ENCODE peak calls at places on chromosome 16, in ten cellular contexts. One of them, this sample, is unnamed.

GRCh38 chr16:86882586-86883280 is 304.4 kb downstream of the FOXL1 start:
- DNase-seq in AG04450: peak; percentile 63
- DNase-seq in adrenal gland: peak; percentile 53
- DNase-seq in CD8-positive, alpha-beta memory T cell: no peak
- DNase-seq in Panc1: no peak
- DNase-seq in small intestine: no peak
- DNase-seq in CD8-positive, alpha-beta T cell: no peak
- DNase-seq in mammary epithelial cell: peak; percentile 43
- DNase-seq in IMR-90: peak; percentile 88
- DNase-seq in lung: no peak
- DNase-seq in this sample: peak; percentile 87

GRCh38 chr16:65426484-65426883 is 304.6 kb upstream of the CDH11 start:
- DNase-seq in AG04450: no peak
- DNase-seq in adrenal gland: no peak
- DNase-seq in CD8-positive, alpha-beta memory T cell: no peak
- DNase-seq in Panc1: no peak
- DNase-seq in small intestine: no peak
- DNase-seq in CD8-positive, alpha-beta T cell: no peak
- DNase-seq in mammary epithelial cell: no peak
- DNase-seq in IMR-90: no peak
- DNase-seq in lung: no peak
- DNase-seq in this sample: no peak

GRCh38 chr16:84832488-84833141 is 12.8 kb downstream of the CRISPLD2 start:
- DNase-seq in AG04450: peak; percentile 100
- DNase-seq in adrenal gland: peak; percentile 72
- DNase-seq in CD8-positive, alpha-beta memory T cell: no peak
- DNase-seq in Panc1: no peak
- DNase-seq in small intestine: no peak
- DNase-seq in CD8-positive, alpha-beta T cell: no peak
- DNase-seq in mammary epithelial cell: no peak
- DNase-seq in IMR-90: peak; percentile 100
- DNase-seq in lung: peak; percentile 60
- DNase-seq in this sample: peak; percentile 90

GRCh38 chr16:85330694-85331188 is 218.5 kb upstream of the CIBAR2 start:
- DNase-seq in AG04450: peak; percentile 62
- DNase-seq in adrenal gland: no peak
- DNase-seq in CD8-positive, alpha-beta memory T cell: no peak
- DNase-seq in Panc1: peak; percentile 41
- DNase-seq in small intestine: peak; percentile 47
- DNase-seq in CD8-positive, alpha-beta T cell: peak; percentile 23
- DNase-seq in mammary epithelial cell: peak; percentile 61
- DNase-seq in IMR-90: peak; percentile 86
- DNase-seq in lung: no peak
- DNase-seq in this sample: no peak

GRCh38 chr16:14011846-14012245 is 59.3 kb upstream of the MRTFB start:
- DNase-seq in AG04450: no peak
- DNase-seq in adrenal gland: peak; percentile 73
- DNase-seq in CD8-positive, alpha-beta memory T cell: no peak
- DNase-seq in Panc1: no peak
- DNase-seq in small intestine: no peak
- DNase-seq in CD8-positive, alpha-beta T cell: no peak
- DNase-seq in mammary epithelial cell: no peak
- DNase-seq in IMR-90: no peak
- DNase-seq in lung: no peak
- DNase-seq in this sample: peak; percentile 56

GRCh38 chr16:78134944-78135619 is 35.6 kb downstream of the WWOX start:
- DNase-seq in AG04450: no peak
- DNase-seq in adrenal gland: no peak
- DNase-seq in CD8-positive, alpha-beta memory T cell: no peak
- DNase-seq in Panc1: no peak
- DNase-seq in small intestine: no peak
- DNase-seq in CD8-positive, alpha-beta T cell: no peak
- DNase-seq in mammary epithelial cell: no peak
- DNase-seq in IMR-90: no peak
- DNase-seq in lung: no peak
- DNase-seq in this sample: no peak

GRCh38 chr16:72474511-72475123 is 302.7 kb upstream of the PMFBP1 start:
- DNase-seq in AG04450: peak; percentile 16
- DNase-seq in adrenal gland: no peak
- DNase-seq in CD8-positive, alpha-beta memory T cell: no peak
- DNase-seq in Panc1: peak; percentile 18
- DNase-seq in small intestine: no peak
- DNase-seq in CD8-positive, alpha-beta T cell: no peak
- DNase-seq in mammary epithelial cell: peak; percentile 85
- DNase-seq in IMR-90: peak; percentile 78
- DNase-seq in lung: no peak
- DNase-seq in this sample: no peak

GRCh38 chr16:56589141-56590039 is at the start of gene MT3:
- DNase-seq in AG04450: no peak
- DNase-seq in adrenal gland: peak; percentile 59
- DNase-seq in CD8-positive, alpha-beta memory T cell: no peak
- DNase-seq in Panc1: no peak
- DNase-seq in small intestine: no peak
- DNase-seq in CD8-positive, alpha-beta T cell: peak; percentile 20
- DNase-seq in mammary epithelial cell: no peak
- DNase-seq in IMR-90: no peak
- DNase-seq in lung: no peak
- DNase-seq in this sample: no peak

GRCh38 chr16:51757124-51757470 is 606.0 kb upstream of the SALL1 start:
- DNase-seq in AG04450: no peak
- DNase-seq in adrenal gland: no peak
- DNase-seq in CD8-positive, alpha-beta memory T cell: no peak
- DNase-seq in Panc1: no peak
- DNase-seq in small intestine: no peak
- DNase-seq in CD8-positive, alpha-beta T cell: no peak
- DNase-seq in mammary epithelial cell: no peak
- DNase-seq in IMR-90: no peak
- DNase-seq in lung: no peak
- DNase-seq in this sample: no peak

DNA sequence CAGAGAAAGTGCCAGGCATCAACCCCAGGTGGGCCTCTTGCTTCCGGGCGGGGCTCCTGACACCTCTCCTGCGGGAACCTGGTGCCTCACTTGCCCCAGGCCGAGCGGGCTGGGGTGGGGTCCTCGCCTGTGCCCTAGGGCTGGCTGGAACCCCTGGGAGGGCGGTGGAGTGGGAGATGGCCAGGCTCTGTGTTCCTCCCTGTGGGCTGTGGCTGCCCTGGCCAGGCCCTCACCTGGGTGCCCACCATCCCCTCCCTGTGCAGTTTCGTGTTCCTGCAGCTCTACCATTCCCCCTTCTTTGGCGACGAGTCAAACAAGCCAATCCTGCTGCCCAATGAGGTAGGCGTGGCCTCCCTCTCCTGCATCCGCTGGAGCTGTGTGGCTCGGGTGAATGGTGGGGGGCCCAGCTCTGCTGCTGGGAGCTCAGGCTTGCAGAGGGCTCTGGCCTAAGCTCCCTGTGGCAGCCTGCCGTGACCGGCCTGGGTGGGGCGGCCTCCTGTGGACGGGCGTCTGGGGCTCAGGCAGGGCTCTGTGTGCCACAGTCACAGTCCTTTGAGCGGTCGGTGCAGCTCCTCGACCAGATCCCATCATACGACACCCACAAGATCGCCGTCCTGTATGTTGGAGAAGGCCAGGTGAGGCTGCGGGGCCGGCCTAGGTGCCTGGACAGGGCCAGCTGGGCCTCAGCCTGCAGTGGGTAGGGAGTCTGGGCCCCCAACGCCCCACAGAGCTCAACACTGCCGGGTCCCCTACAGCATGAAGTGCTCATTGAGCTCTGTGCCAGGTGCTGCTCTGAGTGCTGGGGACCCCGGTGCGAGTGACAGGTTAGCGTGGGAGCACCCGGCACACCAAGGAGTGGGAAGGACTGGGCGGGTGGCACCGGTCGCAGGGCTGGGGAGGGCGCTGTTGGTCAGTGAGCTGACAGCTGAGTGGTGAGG is 37.2 kb downstream of the TSC2 start:
- DNase-seq in AG04450: no peak
- DNase-seq in adrenal gland: no peak
- DNase-seq in CD8-positive, alpha-beta memory T cell: no peak
- DNase-seq in Panc1: no peak
- DNase-seq in small intestine: no peak
- DNase-seq in CD8-positive, alpha-beta T cell: no peak
- DNase-seq in mammary epithelial cell: no peak
- DNase-seq in IMR-90: no peak
- DNase-seq in lung: no peak
- DNase-seq in this sample: no peak
- H3K4me3 ChIP-seq in AG04450: no peak overlapping the region
- H3K4me3 ChIP-seq in adrenal gland: no peak overlapping the region
- H3K4me3 ChIP-seq in CD8-positive, alpha-beta memory T cell: no peak overlapping the region
- H3K4me3 ChIP-seq in Panc1: no peak overlapping the region
- H3K4me3 ChIP-seq in small intestine: no peak overlapping the region
- H3K4me3 ChIP-seq in CD8-positive, alpha-beta T cell: no peak overlapping the region
- H3K4me3 ChIP-seq in mammary epithelial cell: no peak overlapping the region
- H3K4me3 ChIP-seq in IMR-90: no peak overlapping the region
- H3K4me3 ChIP-seq in lung: no peak overlapping the region
- H3K4me3 ChIP-seq in this sample: no peak overlapping the region

DNA sequence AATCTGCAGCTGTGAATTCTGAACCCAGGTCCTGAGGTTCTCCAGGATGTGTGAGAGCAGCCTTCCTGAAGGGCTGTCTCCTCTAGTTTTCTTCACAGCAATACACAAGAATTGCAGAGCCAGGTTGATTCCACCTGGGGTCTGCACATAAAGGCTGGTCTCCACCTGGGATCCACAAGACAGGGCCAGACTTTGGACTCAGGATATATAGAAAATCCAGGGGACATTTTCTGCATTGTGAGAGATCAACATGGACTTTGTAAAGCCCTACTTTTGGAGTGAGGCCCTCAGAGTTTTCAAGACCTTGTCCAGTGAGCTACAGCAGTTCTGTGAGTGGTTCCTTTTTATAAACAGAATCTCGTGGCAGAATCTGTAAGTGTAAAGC is 6.3 kb downstream of the ZNF267 start:
- DNase-seq in AG04450: no peak
- DNase-seq in adrenal gland: no peak
- DNase-seq in CD8-positive, alpha-beta memory T cell: no peak
- DNase-seq in Panc1: no peak
- DNase-seq in small intestine: no peak
- DNase-seq in CD8-positive, alpha-beta T cell: no peak
- DNase-seq in mammary epithelial cell: no peak
- DNase-seq in IMR-90: no peak
- DNase-seq in lung: no peak
- DNase-seq in this sample: no peak
- H3K9me3 ChIP-seq in AG04450: peaks cover 12% of the 10 kb centered on the region
- H3K9me3 ChIP-seq in adrenal gland: no peaks in the 10 kb centered on the region
- H3K9me3 ChIP-seq in CD8-positive, alpha-beta memory T cell: no peaks in the 10 kb centered on the region
- H3K9me3 ChIP-seq in Panc1: peaks cover 74% of the 10 kb centered on the region
- H3K9me3 ChIP-seq in small intestine: no peaks in the 10 kb centered on the region
- H3K9me3 ChIP-seq in CD8-positive, alpha-beta T cell: no peaks in the 10 kb centered on the region
- H3K9me3 ChIP-seq in mammary epithelial cell: no peaks in the 10 kb centered on the region
- H3K9me3 ChIP-seq in IMR-90: peaks cover 2% of the 10 kb centered on the region
- H3K9me3 ChIP-seq in lung: no peaks in the 10 kb centered on the region
- H3K9me3 ChIP-seq in this sample: no peaks in the 10 kb centered on the region

GRCh38 chr16:58044266-58045019 is 18.9 kb downstream of the MMP15 start:
- DNase-seq in AG04450: no peak
- DNase-seq in adrenal gland: peak; percentile 63
- DNase-seq in CD8-positive, alpha-beta memory T cell: no peak
- DNase-seq in Panc1: no peak
- DNase-seq in small intestine: no peak
- DNase-seq in CD8-positive, alpha-beta T cell: no peak
- DNase-seq in mammary epithelial cell: no peak
- DNase-seq in IMR-90: no peak
- DNase-seq in lung: no peak
- DNase-seq in this sample: no peak
- H3K4me3 ChIP-seq in AG04450: no peak overlapping the region
- H3K4me3 ChIP-seq in adrenal gland: no peak overlapping the region
- H3K4me3 ChIP-seq in CD8-positive, alpha-beta memory T cell: no peak overlapping the region
- H3K4me3 ChIP-seq in Panc1: no peak overlapping the region
- H3K4me3 ChIP-seq in small intestine: no peak overlapping the region
- H3K4me3 ChIP-seq in CD8-positive, alpha-beta T cell: no peak overlapping the region
- H3K4me3 ChIP-seq in mammary epithelial cell: no peak overlapping the region
- H3K4me3 ChIP-seq in IMR-90: no peak overlapping the region
- H3K4me3 ChIP-seq in lung: no peak overlapping the region
- H3K4me3 ChIP-seq in this sample: no peak overlapping the region

GRCh38 chr16:35447010-35447558 is 1987.7 kb downstream of the TP53TG3F start:
- DNase-seq in AG04450: no peak
- DNase-seq in adrenal gland: no peak
- DNase-seq in CD8-positive, alpha-beta memory T cell: no peak
- DNase-seq in Panc1: no peak
- DNase-seq in small intestine: no peak
- DNase-seq in CD8-positive, alpha-beta T cell: no peak
- DNase-seq in mammary epithelial cell: no peak
- DNase-seq in IMR-90: no peak
- DNase-seq in lung: no peak
- DNase-seq in this sample: no peak
- H3K9me3 ChIP-seq in AG04450: peaks cover 21% of the 10 kb centered on the region
- H3K9me3 ChIP-seq in adrenal gland: no peaks in the 10 kb centered on the region
- H3K9me3 ChIP-seq in CD8-positive, alpha-beta memory T cell: peaks cover 5% of the 10 kb centered on the region
- H3K9me3 ChIP-seq in Panc1: no peaks in the 10 kb centered on the region
- H3K9me3 ChIP-seq in small intestine: peaks cover 3% of the 10 kb centered on the region
- H3K9me3 ChIP-seq in CD8-positive, alpha-beta T cell: no peaks in the 10 kb centered on the region
- H3K9me3 ChIP-seq in mammary epithelial cell: peaks cover 40% of the 10 kb centered on the region
- H3K9me3 ChIP-seq in IMR-90: peaks cover 22% of the 10 kb centered on the region
- H3K9me3 ChIP-seq in lung: peaks cover 13% of the 10 kb centered on the region
- H3K9me3 ChIP-seq in this sample: peaks cover 2% of the 10 kb centered on the region

GRCh38 chr16:59067207-59067606 is 333.1 kb upstream of the GOT2 start:
- DNase-seq in AG04450: no peak
- DNase-seq in adrenal gland: peak; percentile 15
- DNase-seq in CD8-positive, alpha-beta memory T cell: no peak
- DNase-seq in Panc1: no peak
- DNase-seq in small intestine: no peak
- DNase-seq in CD8-positive, alpha-beta T cell: no peak
- DNase-seq in mammary epithelial cell: peak; percentile 36
- DNase-seq in IMR-90: peak; percentile 13
- DNase-seq in lung: no peak
- DNase-seq in this sample: no peak
- H3K4me3 ChIP-seq in AG04450: no peak overlapping the region
- H3K4me3 ChIP-seq in adrenal gland: no peak overlapping the region
- H3K4me3 ChIP-seq in CD8-positive, alpha-beta memory T cell: no peak overlapping the region
- H3K4me3 ChIP-seq in Panc1: no peak overlapping the region
- H3K4me3 ChIP-seq in small intestine: no peak overlapping the region
- H3K4me3 ChIP-seq in CD8-positive, alpha-beta T cell: no peak overlapping the region
- H3K4me3 ChIP-seq in mammary epithelial cell: no peak overlapping the region
- H3K4me3 ChIP-seq in IMR-90: no peak overlapping the region
- H3K4me3 ChIP-seq in lung: no peak overlapping the region
- H3K4me3 ChIP-seq in this sample: no peak overlapping the region

DNA sequence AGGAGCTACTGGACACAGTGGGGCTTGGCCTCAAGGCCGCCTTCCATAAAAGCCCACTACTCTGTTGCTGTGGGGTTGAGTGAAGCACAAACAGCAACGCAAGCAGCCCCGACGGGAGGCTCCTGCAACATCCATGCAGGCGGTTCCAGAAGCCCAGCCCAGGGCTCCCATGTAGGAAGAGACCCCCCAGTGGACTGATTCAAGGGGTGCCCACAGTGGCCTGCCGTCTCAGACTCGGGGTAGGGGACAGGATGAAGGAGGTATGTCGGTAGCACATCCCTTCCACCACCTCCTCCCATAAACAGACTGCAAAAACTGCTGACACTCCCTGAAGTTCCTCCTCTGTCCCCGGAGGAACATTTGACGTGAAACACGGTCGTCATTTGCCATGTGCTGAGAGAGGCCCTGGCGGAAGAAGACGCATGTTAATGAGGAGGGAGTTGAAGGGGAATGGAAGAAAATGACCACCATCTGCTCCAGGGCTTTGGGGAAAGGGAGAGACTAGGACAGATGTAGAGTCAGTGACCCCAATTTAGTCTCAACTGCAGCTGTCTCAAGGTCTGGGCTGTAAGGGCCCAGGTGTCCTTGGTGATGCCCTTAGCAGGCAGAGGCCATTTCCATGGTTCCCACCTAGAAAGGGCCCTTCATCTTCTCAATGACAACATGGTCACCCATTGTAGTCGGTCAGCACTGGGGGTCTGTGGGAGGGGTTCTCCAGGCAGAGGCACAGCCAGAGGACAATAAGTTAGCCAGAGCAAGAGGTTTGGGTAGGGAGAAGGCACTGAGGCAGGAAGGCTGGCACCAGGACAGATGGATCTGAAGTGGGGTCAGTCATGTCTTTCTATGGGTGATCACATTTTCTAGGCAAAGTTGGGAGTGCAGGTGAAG is 200.6 kb downstream of the CPPED1 start:
- DNase-seq in AG04450: no peak
- DNase-seq in adrenal gland: no peak
- DNase-seq in CD8-positive, alpha-beta memory T cell: no peak
- DNase-seq in Panc1: no peak
- DNase-seq in small intestine: no peak
- DNase-seq in CD8-positive, alpha-beta T cell: no peak
- DNase-seq in mammary epithelial cell: no peak
- DNase-seq in IMR-90: no peak
- DNase-seq in lung: no peak
- DNase-seq in this sample: no peak
- H3K9me3 ChIP-seq in AG04450: peaks cover 22% of the 10 kb centered on the region
- H3K9me3 ChIP-seq in adrenal gland: no peaks in the 10 kb centered on the region
- H3K9me3 ChIP-seq in CD8-positive, alpha-beta memory T cell: no peaks in the 10 kb centered on the region
- H3K9me3 ChIP-seq in Panc1: no peaks in the 10 kb centered on the region
- H3K9me3 ChIP-seq in small intestine: no peaks in the 10 kb centered on the region
- H3K9me3 ChIP-seq in CD8-positive, alpha-beta T cell: no peaks in the 10 kb centered on the region
- H3K9me3 ChIP-seq in mammary epithelial cell: no peaks in the 10 kb centered on the region
- H3K9me3 ChIP-seq in IMR-90: no peaks in the 10 kb centered on the region
- H3K9me3 ChIP-seq in lung: no peaks in the 10 kb centered on the region
- H3K9me3 ChIP-seq in this sample: peaks cover 6% of the 10 kb centered on the region